ENCODE peak calls at places on chromosomes 5 and 9, in nine cellular contexts. O is stimulated activated naive CD4-positive, alpha-beta T cell; D is NCI-H526; V is iPS-NIHi11; P is NCI-H1436; H is progenitor cell of endocrine pancreas; N is foreskin keratinocyte; Q is substantia nigra; W is A172. E is an unnamed sample.

GRCh38 chr9:133803028-133803585 is 65.0 kb upstream of the SARDH start:
- DNase-seq in Q (no peak), D (no peak), P (no peak), O (no peak), V (no peak), W (peak), H (no peak), N (no peak), E (no peak)

GRCh38 chr5:150523472-150524350 is 15.8 kb downstream of the NDST1 start:
- DNase-seq in V (peak), H (no peak), O (no peak), P (peak), D (no peak), W (peak), Q (peak), N (no peak), E (peak)

GRCh38 chr5:140207250-140207954 is 32.4 kb downstream of the CYSTM1 start:
- DNase-seq in O (no peak), D (no peak), V (no peak), H (no peak), P (no peak), W (no peak), Q (no peak), N (no peak), E (no peak)

GRCh38 chr9:32339424-32339823 is 45.0 kb upstream of the ACO1 start:
- DNase-seq in Q (no peak), D (peak), O (no peak), P (no peak), N (no peak), V (no peak), W (no peak), H (no peak), E (no peak)

GRCh38 chr9:96417051-96417586 is 1.1 kb downstream of the ZNF367 start:
- DNase-seq in O (peak), P (peak), W (peak), H (peak), D (no peak), V (peak), Q (peak), N (peak), E (peak)

GRCh38 chr5:43556857-43557593 is at the start of gene PAIP1:
- DNase-seq in P (peak), V (peak), Q (peak), N (peak), O (peak), D (peak), H (peak), W (peak), E (peak)

GRCh38 chr5:6496207-6496584 is 47.5 kb downstream of the UBE2QL1 start:
- DNase-seq in H (no peak), P (no peak), Q (no peak), O (no peak), D (no peak), W (peak), V (no peak), N (no peak), E (no peak)

GRCh38 chr9:106613250-106613737 is 249.7 kb upstream of the ZNF462 start:
- DNase-seq in H (no peak), D (no peak), P (no peak), V (no peak), Q (no peak), W (no peak), O (no peak), N (no peak), E (no peak)

GRCh38 chr5:82319977-82320376 is 41.8 kb upstream of the RPS23 start:
- DNase-seq in P (no peak), V (no peak), O (no peak), W (no peak), D (no peak), H (no peak), Q (no peak), N (peak), E (no peak)

GRCh38 chr5:102835715-102836114 is 80.6 kb downstream of the PAM start:
- DNase-seq in D (no peak), P (no peak), V (no peak), Q (no peak), N (no peak), W (no peak), O (no peak), H (no peak), E (no peak)

GRCh38 chr9:136306691-136307208 is 2.9 kb upstream of the CCDC187 start:
- DNase-seq in P (no peak), V (no peak), W (no peak), H (no peak), D (no peak), Q (no peak), N (no peak), O (no peak), E (no peak)

GRCh38 chr9:69044226-69045219 is 9.0 kb downstream of the FXN start:
- DNase-seq in V (peak), Q (no peak), O (no peak), N (no peak), W (peak), H (no peak), P (no peak), D (no peak), E (no peak)

GRCh38 chr5:124908603-124909451 is 162.4 kb upstream of the ZNF608 start:
- DNase-seq in N (peak), W (peak), D (no peak), H (no peak), Q (no peak), P (peak), V (no peak), O (no peak), E (no peak)

GRCh38 chr5:132459983-132460834 is 30.4 kb downstream of the IRF1 start:
- DNase-seq in O (no peak), W (peak), P (no peak), H (no peak), Q (no peak), D (no peak), V (peak), N (no peak), E (no peak)

E was measured in uterus.